ENCODE peak calls at places on chromosomes 2 and 18, in seven cellular contexts. Q is NCI-H446 treated with DMSO at 0.1 percent for 48 hours; C is globus pallidus; W is skeletal muscle cell; Z is occipital lobe; T is memory B cell; P is activated naive CD4-positive, alpha-beta T cell. G is an unnamed sample.

GRCh38 chr18:9763876-9764605 is 55.9 kb downstream of the RAB31 start:
- DNase-seq in P (no peak), Q (no peak), T (no peak), W (no peak), Z (no peak), C (no peak), G (no peak)

GRCh38 chr2:127104881-127105655 is 1.9 kb downstream of the BIN1 start:
- DNase-seq in T (no peak), C (no peak), Q (no peak), P (no peak), W (no peak), Z (no peak), G (no peak)

GRCh38 chr18:14189858-14190257 is 57.6 kb upstream of the ZNF519 start:
- DNase-seq in P (no peak), Q (no peak), C (no peak), T (no peak), W (peak), Z (no peak), G (no peak)

GRCh38 chr2:205692095-205692494 is 9.8 kb downstream of the NRP2 start:
- DNase-seq in P (no peak), Q (no peak), C (no peak), W (no peak), Z (no peak), T (no peak), G (no peak)

GRCh38 chr2:180367831-180368230 is 360.7 kb upstream of the CWC22 start:
- DNase-seq in P (no peak), W (no peak), T (no peak), C (no peak), Q (no peak), Z (no peak), G (no peak)

GRCh38 chr2:104406273-104406726 is 447.6 kb upstream of the POU3F3 start:
- DNase-seq in C (peak), P (no peak), W (no peak), Z (no peak), Q (peak), T (no peak), G (no peak)

GRCh38 chr18:46705521-46705920 is 48.5 kb upstream of the LOXHD1 start:
- DNase-seq in Z (no peak), T (no peak), P (no peak), Q (no peak), C (no peak), W (no peak), G (no peak)

GRCh38 chr18:36185901-36186460 is 1.3 kb upstream of the MOCOS start:
- DNase-seq in W (no peak), Q (no peak), Z (no peak), C (no peak), T (no peak), P (no peak), G (no peak)

GRCh38 chr2:187857826-187858225 is 303.6 kb upstream of the TFPI start:
- DNase-seq in P (no peak), C (no peak), Z (no peak), Q (no peak), T (no peak), W (no peak), G (no peak)

GRCh38 chr2:7272180-7272579 is 355.0 kb downstream of the RNF144A start:
- DNase-seq in W (no peak), T (no peak), C (no peak), P (no peak), Z (no peak), Q (peak), G (no peak)

G was measured in NCI-H1048.